ENCODE peak calls at places on chromosomes 4 and X, in six cellular contexts. Q is nephron progenitor cell, L is NB4, J is thyroid gland, K is RWPE1, D is endodermal cell. T is an unnamed sample.

GRCh38 chr4:53919605-53920004 is 144.8 kb downstream of the CHIC2 start:
- DNase-seq in Q (no peak), L (no peak), J (no peak), K (no peak), D (no peak), T (no peak)

GRCh38 chrX:22526339-22526738 is 253.6 kb downstream of the CBLL2 start:
- DNase-seq in Q (no peak), L (peak; percentile 17), J (no peak), K (peak; percentile 65), D (no peak), T (no peak)

GRCh38 chr4:116016201-116016600 is 902.8 kb upstream of the NDST4 start:
- DNase-seq in Q (no peak), L (peak; percentile 68), J (peak; percentile 17), K (peak; percentile 56), D (no peak), T (peak; percentile 27)

GRCh38 chrX:125826080-125826479 is 340.0 kb downstream of the DCAF12L2 start:
- DNase-seq in Q (no peak), L (no peak), J (no peak), K (no peak), D (no peak), T (no peak)

GRCh38 chrX:120751683-120752082 is 121.8 kb upstream of the C1GALT1C1 start:
- DNase-seq in Q (no peak), L (no peak), J (no peak), K (no peak), D (no peak), T (no peak)

GRCh38 chrX:132119821-132120220 is 8.0 kb downstream of the FRMD7 start:
- DNase-seq in Q (peak; percentile 50), L (no peak), J (no peak), K (no peak), D (peak; percentile 77), T (no peak)

GRCh38 chr4:90148574-90149170 is 21.5 kb downstream of the CCSER1 start:
- DNase-seq in Q (no peak), L (no peak), J (no peak), K (no peak), D (no peak), T (no peak)

GRCh38 chr4:168822481-168822880 is 187.6 kb downstream of the CBR4 start:
- DNase-seq in Q (no peak), L (no peak), J (no peak), K (no peak), D (no peak), T (no peak)

GRCh38 chrX:29478336-29479069 is 736.9 kb upstream of the MAGEB2 start:
- DNase-seq in Q (peak; percentile 32), L (peak; percentile 37), J (no peak), K (peak; percentile 6), D (peak; percentile 66), T (no peak)

GRCh38 chrX:27444093-27444908 is 18.8 kb downstream of the PPP4R3C start:
- DNase-seq in Q (no peak), L (no peak), J (no peak), K (no peak), D (no peak), T (no peak)

DNA sequence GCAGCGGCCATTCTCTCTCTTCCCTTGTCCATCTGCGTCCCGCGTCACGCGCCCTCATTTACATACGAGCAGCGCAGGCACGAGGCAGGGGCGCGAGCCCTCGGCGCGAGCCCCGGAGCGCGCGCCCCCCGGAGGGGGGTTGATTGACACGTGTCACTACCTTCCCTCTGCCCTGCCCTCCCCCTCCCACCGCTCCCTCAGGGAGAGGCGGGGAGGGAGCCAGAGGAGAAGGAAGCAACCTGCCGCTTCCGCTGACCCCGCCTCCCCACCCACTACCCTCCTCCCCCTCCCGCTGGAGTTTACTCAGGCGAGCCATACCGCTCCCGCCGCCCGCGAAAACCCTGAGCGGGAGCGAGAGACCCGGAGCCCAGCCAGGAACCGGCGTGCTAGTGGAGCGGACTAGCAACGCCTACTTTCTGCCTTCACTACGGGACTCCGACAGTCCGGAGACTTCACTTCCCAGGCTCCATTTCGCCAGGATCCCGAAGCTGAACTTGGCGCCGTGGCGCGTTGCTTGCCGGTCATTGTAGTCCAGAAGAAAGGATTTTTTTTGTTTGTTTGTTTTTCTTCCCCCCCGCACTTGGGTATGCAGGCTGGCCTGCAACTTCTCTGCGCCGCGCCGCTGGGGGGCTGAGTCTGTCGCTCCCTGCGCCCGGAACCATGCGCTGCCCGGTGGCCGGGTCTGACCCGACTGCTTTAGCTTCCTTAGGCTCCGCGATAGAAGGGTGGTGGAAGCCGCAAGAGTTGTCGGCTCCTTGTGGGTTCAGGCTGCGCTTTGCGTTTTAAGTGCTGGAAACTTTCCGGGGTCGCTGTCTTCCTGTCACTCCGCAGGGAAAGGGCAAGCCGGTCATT is at the start of gene LCORL:
- DNase-seq in Q (peak; percentile 91), L (peak; percentile 99), J (peak; percentile 95), K (peak; percentile 87), D (peak; percentile 97), T (peak; percentile 93)
- TF ChIP-seq CTCF in Q (no peak), L (no peak), J (no peak), K (no peak), D (peak; percentile 42), T (no peak)

DNA sequence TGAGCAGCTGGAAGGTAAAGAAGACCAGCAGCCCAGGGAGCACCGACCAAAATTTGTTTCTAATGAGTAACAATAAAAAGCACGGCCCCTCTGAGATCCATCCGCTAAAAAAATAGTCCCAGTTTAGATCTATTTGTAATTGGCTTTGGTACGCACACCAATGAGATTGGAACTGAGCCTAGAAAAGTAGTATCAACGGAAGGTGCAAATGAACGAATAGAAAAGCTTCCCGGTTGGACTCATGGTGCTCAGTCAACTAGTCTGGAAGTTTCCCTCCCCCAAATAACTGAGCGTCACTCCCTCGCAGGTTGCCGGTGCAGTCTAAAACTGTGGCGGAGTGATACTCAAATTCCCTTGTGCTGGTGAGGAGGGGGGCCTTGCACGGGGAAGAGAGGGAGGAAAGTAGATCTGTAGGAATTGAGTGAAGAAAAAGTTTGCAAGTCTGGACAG is at the start of gene COL4A5:
- DNase-seq in Q (peak; percentile 61), L (peak; percentile 53), J (peak; percentile 65), K (peak; percentile 74), D (peak; percentile 85), T (peak; percentile 64)
- TF ChIP-seq CTCF in Q (no peak), L (no peak), J (no peak), K (no peak), D (no peak), T (no peak)

DNA sequence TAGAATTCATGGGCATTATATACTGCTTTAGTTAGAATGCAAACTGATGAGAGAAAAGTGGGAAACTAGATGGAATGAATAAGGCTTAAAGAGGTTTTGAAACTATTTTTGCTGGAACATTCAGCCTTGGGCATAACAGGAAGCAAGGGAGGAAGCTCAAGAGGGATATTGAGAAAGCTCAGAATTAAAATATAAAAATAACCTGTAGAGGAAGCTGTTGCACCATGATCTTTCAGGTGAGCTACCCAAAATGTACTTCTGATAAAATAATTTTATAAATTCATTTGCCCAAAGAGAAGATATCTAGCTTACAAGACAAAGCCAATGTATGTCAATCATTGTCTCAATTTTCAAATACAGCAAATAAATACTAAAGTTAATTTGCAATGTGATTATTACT is 11.3 kb downstream of the GC start:
- DNase-seq in Q (no peak), L (no peak), J (no peak), K (no peak), D (no peak), T (no peak)
- TF ChIP-seq CTCF in Q (no peak), L (no peak), J (peak; percentile 34), K (no peak), D (peak; percentile 66), T (no peak)

GRCh38 chr4:60194214-60194613 is 1005.9 kb upstream of the ADGRL3 start:
- DNase-seq in Q (no peak), L (no peak), J (no peak), K (no peak), D (no peak), T (no peak)
- TF ChIP-seq CTCF in Q (no peak), L (no peak), J (no peak), K (no peak), D (no peak), T (no peak)

GRCh38 chr4:132076829-132077228 is 1072.3 kb upstream of the PCDH10 start:
- DNase-seq in Q (no peak), L (no peak), J (no peak), K (no peak), D (no peak), T (no peak)
- TF ChIP-seq CTCF in Q (no peak), L (no peak), J (no peak), K (no peak), D (peak; percentile 69), T (no peak)

GRCh38 chr4:82851902-82852750 is 38.8 kb downstream of the SEC31A start:
- DNase-seq in Q (no peak), L (peak; percentile 61), J (no peak), K (peak; percentile 5), D (no peak), T (no peak)
- TF ChIP-seq CTCF in Q (peak; percentile 38), L (peak; percentile 43), J (peak; percentile 31), K (peak; percentile 45), D (peak; percentile 78), T (peak; percentile 10)

DNA sequence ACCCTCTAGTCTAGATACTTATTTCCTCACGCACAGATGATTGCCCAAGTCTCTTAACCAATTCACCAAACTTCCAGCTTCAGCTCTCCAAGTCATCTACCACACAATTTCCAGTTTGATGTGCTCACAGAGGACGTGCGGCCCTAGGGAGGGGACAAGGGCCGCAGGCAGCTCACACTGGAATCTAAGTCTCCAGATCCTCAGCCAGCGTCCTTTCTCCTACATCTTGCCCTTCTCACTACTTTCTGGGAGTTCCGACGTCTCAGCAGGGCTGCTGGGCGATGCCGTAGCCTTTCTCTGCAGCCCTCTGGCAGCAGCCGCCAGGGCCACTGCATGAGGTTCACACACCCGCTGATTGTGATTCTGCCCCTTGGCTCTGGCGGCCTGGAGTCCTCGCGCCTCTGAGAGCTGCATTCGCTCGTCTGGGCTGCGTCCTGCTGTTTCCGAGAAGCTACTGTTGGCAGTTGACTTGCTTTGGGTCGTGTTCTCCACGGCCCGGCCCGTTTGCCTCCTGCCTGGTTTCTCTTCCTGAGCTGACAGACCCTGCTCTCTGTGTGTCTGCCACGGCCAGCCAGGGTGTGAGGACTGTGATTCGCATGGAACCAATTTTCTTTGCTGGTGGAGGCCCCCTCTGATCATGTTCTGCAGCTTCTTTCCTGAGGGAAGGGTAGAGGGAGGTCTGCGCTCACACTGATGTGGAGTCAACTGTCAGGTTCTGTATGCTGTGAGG is 14.1 kb upstream of the TMEM131L start:
- DNase-seq in Q (no peak), L (peak; percentile 45), J (no peak), K (no peak), D (peak; percentile 93), T (no peak)
- TF ChIP-seq CTCF in Q (no peak), L (no peak), J (no peak), K (no peak), D (peak; percentile 38), T (no peak)

DNA sequence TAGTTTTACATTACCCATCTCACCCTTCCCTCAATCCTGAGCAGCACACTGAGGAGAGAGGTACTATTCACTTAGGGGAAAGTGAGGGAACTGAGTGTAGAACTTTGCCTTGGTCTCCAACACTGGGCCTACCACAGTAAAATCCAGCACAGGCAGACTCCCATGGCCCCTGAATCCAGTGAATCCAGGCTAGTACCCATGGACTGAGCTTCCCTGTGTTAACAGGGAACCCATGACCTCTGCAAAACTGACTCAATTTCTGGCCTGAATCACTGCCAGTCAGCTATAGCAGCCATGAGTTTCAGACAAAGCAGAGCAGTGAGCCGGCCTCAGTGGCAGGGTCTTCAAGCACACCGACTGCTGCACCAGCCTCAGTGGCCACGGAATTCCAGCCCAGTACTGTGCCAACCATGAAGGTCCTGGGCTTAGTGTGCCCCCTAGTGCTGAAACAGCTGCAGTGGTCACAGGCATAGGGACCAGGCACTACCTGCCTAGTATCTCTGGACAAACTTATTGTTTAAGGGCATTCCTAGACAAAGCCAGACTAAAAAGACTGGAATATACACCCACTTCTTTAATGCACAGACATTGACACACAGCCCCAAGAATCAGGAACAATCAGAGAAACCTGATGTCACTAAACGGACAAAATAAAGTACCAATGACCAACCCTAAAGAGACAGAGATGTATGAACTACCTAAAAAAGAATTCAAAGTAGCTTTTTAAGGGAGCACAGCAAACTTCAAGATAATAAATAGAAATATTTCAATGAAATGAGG is 127.4 kb upstream of the RPL34 start:
- DNase-seq in Q (peak; percentile 22), L (peak; percentile 19), J (no peak), K (no peak), D (peak; percentile 90), T (no peak)
- TF ChIP-seq CTCF in Q (peak; percentile 22), L (peak; percentile 44), J (no peak), K (no peak), D (peak; percentile 97), T (no peak)

T was measured in prostate gland.